ENCODE peak calls at places on chromosomes 3 and 15, in four cellular contexts. D, I, O and Z are unnamed samples.

GRCh38 chr3:144364797-144365196 is 393.2 kb downstream of the DIPK2A start:
- DNase-seq in I (no peak), D (no peak), O (no peak), Z (no peak)

GRCh38 chr3:172104471-172105072 is 65.2 kb downstream of the FNDC3B start:
- DNase-seq in I (peak), D (no peak), O (no peak), Z (no peak)

GRCh38 chr15:98017150-98017964 is 56.9 kb downstream of the ARRDC4 start:
- DNase-seq in D (no peak), I (no peak), O (no peak), Z (no peak)

GRCh38 chr3:99764377-99764776 is 53.3 kb upstream of the CMSS1 start:
- DNase-seq in I (no peak), D (no peak), O (no peak), Z (no peak)

GRCh38 chr15:70051948-70052633 is 45.6 kb downstream of the TLE3 start:
- DNase-seq in I (no peak), D (no peak), O (no peak), Z (no peak)

GRCh38 chr3:158748237-158748828 is 16.1 kb upstream of the RARRES1 start:
- DNase-seq in D (no peak), I (no peak), O (no peak), Z (no peak)

GRCh38 chr15:29939404-29939803 is 117.1 kb upstream of the TJP1 start:
- DNase-seq in D (no peak), O (no peak), I (no peak), Z (no peak)

GRCh38 chr3:25139267-25139666 is 288.8 kb upstream of the RARB start:
- DNase-seq in D (no peak), O (no peak), I (no peak), Z (no peak)

GRCh38 chr3:194871864-194872668 is 186.4 kb downstream of the FAM43A start:
- DNase-seq in I (no peak), D (no peak), O (no peak), Z (peak)

GRCh38 chr3:13063225-13063624 is 10.0 kb downstream of the IQSEC1 start:
- DNase-seq in D (no peak), I (no peak), O (no peak), Z (no peak)

DNA sequence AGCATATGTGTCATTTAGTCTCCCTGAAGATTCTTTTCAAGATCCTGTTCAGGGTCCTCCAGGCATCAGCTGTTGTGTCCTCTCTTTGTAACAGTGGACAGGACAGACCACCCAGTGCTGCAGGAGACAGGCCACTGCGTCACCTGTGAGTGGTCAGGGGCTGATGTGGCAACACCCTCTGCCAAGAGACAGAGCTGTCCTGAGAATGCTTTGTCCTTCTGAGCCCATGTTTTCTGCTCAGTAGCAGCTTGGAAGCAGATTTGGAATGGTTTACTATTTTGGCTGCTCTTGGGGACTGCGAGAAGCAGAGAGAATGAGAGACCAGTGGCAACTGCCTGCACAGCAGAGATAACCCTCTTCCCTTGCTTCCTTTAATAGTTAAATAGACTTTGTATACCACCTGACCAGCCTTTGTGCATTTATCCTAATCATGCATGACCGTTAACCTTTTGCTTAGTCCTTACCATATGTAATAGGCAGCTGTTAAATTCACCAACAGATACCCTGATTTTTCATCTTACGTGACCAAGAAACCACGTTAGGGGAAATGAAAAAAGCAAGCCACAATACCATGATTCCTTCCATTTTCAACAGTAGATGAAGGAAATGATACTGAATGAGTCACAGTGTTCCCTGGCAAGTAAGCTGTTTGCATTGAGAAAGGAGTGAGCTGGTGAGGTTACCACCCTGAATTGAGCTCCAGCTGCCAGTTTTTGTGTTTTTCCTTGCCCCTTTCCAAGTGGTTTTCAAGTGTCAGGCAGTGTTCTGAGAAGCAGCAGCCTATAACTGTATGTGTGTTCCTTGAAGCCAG is 35.5 kb downstream of the B3GALNT1 start:
- DNase-seq in D (no peak), I (peak), O (no peak), Z (no peak)
- TF ChIP-seq MAFK in D (no peak), I (no peak), O (no peak), Z (no peak)

DNA sequence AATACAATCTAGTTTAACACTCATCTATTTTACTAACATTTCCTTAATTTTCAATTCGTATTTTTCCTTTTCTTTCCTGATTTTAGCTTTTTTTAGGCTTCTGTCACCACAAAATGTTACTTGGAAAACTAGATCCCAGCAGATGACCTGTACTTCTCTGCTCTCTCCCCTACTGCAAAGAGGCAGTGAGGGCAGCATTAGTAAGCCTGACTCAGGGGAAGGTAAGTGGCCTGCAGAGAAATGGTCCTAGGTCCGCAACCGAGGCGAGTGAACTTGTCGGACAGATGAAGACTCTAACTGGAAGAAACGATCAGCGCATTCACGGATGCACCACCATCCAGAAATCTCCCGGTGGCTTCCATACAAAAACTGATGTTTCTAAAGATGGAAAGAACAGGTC is 20.4 kb downstream of the TMEM43 start:
- DNase-seq in D (no peak), O (no peak), I (no peak), Z (no peak)
- TF ChIP-seq CHD2 in D (no peak), O (no peak), I (no peak), Z (no peak)

GRCh38 chr3:14267976-14268375 is 89.4 kb downstream of the LSM3 start:
- DNase-seq in D (no peak), O (no peak), I (no peak), Z (no peak)
- TF ChIP-seq USF2 in D (no peak), O (no peak), I (no peak), Z (no peak)

DNA sequence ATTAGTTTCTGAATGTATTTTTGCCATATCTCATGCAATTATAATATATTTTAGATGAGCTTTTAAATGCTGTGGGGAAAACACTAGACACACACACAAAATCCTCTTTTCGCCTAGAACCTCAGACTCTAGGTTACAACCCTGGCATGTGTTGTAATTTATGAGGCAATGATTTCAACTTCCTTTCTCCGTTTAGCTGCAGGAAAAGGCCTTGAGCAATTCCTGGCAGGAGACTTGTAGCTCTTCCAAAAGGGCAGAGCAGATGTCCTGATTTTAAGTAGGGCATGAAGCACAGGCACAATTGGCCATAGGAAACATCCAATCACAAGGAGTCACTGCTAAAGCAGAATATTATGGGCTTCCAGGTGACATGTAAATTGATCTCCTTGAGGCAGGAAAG is 82.0 kb downstream of the GPR156 start:
- DNase-seq in D (no peak), O (no peak), I (no peak), Z (no peak)
- TF ChIP-seq MAFK in D (no peak), O (no peak), I (no peak), Z (no peak)

DNA sequence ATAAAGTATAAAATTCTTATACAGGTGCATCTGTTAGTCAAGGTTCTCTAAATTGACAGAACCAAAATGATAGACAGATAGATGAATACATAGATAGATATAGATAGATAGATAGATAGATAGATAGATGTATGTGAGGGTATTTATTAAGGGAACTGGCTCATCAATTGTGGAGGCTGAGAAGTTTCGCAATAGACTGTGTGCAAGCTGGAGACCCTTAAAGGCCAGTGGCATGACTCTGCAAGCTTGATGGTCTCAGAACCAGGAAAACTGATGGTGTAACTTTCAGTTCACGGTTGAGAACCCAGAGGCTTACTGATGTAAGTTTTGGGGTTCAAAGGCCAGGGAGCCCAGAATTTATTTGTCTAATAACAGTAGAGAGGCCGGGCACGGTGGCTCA is 1123.7 kb upstream of the CADM2 start:
- DNase-seq in D (no peak), O (no peak), I (no peak), Z (no peak)
- TF ChIP-seq CHD2 in D (no peak), O (no peak), I (no peak), Z (no peak)

DNA sequence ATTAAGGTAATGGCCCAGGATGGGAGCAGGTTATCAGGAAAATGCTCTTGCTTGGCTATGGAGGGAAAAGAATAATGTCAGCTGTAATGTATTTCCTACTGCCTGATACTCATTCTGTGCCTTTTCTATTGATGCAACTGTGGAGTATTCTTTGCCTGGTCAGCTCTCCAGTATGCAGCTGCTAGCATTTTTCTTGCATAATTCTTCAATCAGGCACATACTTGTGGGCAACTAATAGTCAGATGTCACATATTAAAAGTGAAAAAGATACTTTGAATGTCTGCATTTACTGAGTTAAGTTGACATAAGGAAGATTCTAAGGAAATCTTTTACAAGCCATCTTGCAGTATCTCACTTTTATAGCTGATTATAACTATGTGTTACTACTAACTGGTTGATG is 29.5 kb downstream of the CD80 start:
- DNase-seq in O (no peak), I (no peak), D (no peak), Z (no peak)
- TF ChIP-seq USF2 in O (no peak), I (no peak), D (no peak), Z (no peak)